ENCODE peak calls at places on chromosomes 12 and 14, in nine cellular contexts. C, A, Y, U, I, B, K, Z and V are unnamed samples.

GRCh38 chr14:61866932-61867920 is 105.0 kb downstream of the SNAPC1 start:
- DNase-seq in C (no peak), A (no peak), Y (no peak), U (no peak), I (no peak), B (peak; percentile 33), K (no peak), Z (no peak), V (peak; percentile 45)

GRCh38 chr12:21428241-21428640 is 9.2 kb upstream of the PYROXD1 start:
- DNase-seq in C (no peak), A (no peak), Y (no peak), U (no peak), I (no peak), B (no peak), K (no peak), Z (no peak), V (no peak)

GRCh38 chr12:6827982-6828670 is at the start of gene P3H3:
- DNase-seq in C (peak; percentile 43), A (no peak), Y (no peak), U (no peak), I (no peak), B (peak; percentile 60), K (no peak), Z (no peak), V (peak; percentile 48)

GRCh38 chr12:12506541-12506940 is 56.1 kb downstream of the DUSP16 start:
- DNase-seq in C (peak; percentile 49), A (no peak), Y (no peak), U (no peak), I (no peak), B (no peak), K (no peak), Z (no peak), V (no peak)

GRCh38 chr12:122308811-122309210 is 42.5 kb upstream of the VPS33A start:
- DNase-seq in C (no peak), A (no peak), Y (no peak), U (no peak), I (no peak), B (no peak), K (no peak), Z (no peak), V (no peak)

GRCh38 chr14:94770251-94770749 is 387 bp upstream of the GSC start:
- DNase-seq in C (no peak), A (no peak), Y (no peak), U (no peak), I (no peak), B (no peak), K (no peak), Z (no peak), V (peak; percentile 24)

GRCh38 chr12:116142936-116143882 is 134.3 kb downstream of the MED13L start:
- DNase-seq in C (no peak), A (no peak), Y (peak; percentile 75), U (no peak), I (no peak), B (peak; percentile 33), K (no peak), Z (no peak), V (peak; percentile 79)

GRCh38 chr14:69259531-69260245 is at the start of gene GALNT16:
- DNase-seq in C (peak; percentile 36), A (no peak), Y (no peak), U (no peak), I (no peak), B (peak; percentile 56), K (no peak), Z (no peak), V (peak; percentile 22)

GRCh38 chr14:102249041-102249440 is 55.9 kb downstream of the MOK start:
- DNase-seq in C (no peak), A (no peak), Y (no peak), U (no peak), I (no peak), B (no peak), K (no peak), Z (no peak), V (no peak)

GRCh38 chr14:34874386-34875030 is 652 bp downstream of the BAZ1A start:
- DNase-seq in C (peak; percentile 56), A (peak; percentile 74), Y (peak; percentile 49), U (peak; percentile 75), I (peak; percentile 40), B (peak; percentile 68), K (no peak), Z (peak; percentile 43), V (peak; percentile 53)

GRCh38 chr14:61342486-61342885 is 21.1 kb downstream of the PRKCH start:
- DNase-seq in C (no peak), A (no peak), Y (no peak), U (no peak), I (no peak), B (no peak), K (no peak), Z (no peak), V (no peak)

GRCh38 chr14:63760014-63760413 is 32.1 kb upstream of the SGPP1 start:
- DNase-seq in C (no peak), A (no peak), Y (no peak), U (no peak), I (no peak), B (no peak), K (no peak), Z (no peak), V (no peak)

GRCh38 chr12:118052324-118053070 is 8.5 kb downstream of the WSB2 start:
- DNase-seq in C (peak; percentile 74), A (peak; percentile 88), Y (peak; percentile 97), U (peak; percentile 83), I (peak; percentile 87), B (peak; percentile 96), K (peak; percentile 79), Z (peak; percentile 78), V (peak; percentile 96)

GRCh38 chr14:96801931-96802330 is 4.7 kb downstream of the VRK1 start:
- DNase-seq in C (no peak), A (no peak), Y (no peak), U (no peak), I (no peak), B (no peak), K (no peak), Z (no peak), V (no peak)

GRCh38 chr14:96805906-96806305 is 8.7 kb downstream of the VRK1 start:
- DNase-seq in C (no peak), A (no peak), Y (no peak), U (no peak), I (no peak), B (no peak), K (no peak), Z (no peak), V (peak; percentile 7)

GRCh38 chr14:96804821-96805374 is 7.7 kb downstream of the VRK1 start:
- DNase-seq in C (no peak), A (no peak), Y (no peak), U (no peak), I (no peak), B (no peak), K (no peak), Z (no peak), V (no peak)

GRCh38 chr14:96802963-96803362 is 5.8 kb downstream of the VRK1 start:
- DNase-seq in C (no peak), A (no peak), Y (no peak), U (no peak), I (no peak), B (no peak), K (no peak), Z (no peak), V (no peak)

DNA sequence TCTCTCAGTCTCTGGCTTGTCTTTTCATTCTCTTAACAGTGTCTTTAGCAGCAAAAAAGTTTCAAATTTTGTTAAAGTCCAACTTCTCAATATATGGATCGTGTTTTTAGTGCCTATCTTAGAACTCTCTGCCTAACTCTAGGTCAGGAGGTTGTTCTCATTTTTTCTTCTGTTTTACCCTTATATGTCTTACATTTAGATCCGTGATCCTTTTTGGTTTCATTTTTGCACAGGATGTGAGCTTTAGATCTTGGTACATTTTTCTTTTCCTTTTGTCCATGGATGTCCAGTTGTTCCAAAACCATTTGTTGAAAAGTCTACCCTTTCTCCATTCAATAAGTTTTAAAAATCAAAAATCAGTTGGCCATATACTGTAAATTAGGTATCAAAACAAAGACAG is 6.8 kb downstream of the VRK1 start:
- DNase-seq in C (no peak), A (no peak), Y (no peak), U (no peak), I (no peak), B (no peak), K (no peak), Z (no peak), V (no peak)
- H3K4me3 ChIP-seq in C (no peak overlapping the region), A (no peak overlapping the region), Y (no peak overlapping the region), U (no peak overlapping the region), I (no peak overlapping the region), B (no peak overlapping the region), K (no peak overlapping the region), Z (no peak overlapping the region), V (no peak overlapping the region)

GRCh38 chr14:99296517-99296916 is 24.5 kb upstream of the BCL11B start:
- DNase-seq in C (no peak), A (no peak), Y (no peak), U (no peak), I (no peak), B (no peak), K (no peak), Z (no peak), V (no peak)
- TF ChIP-seq CTCF in C (no peak), A (no peak), Y (no peak), U (no peak), I (no peak), B (no peak), K (no peak), Z (no peak), V (no peak)

GRCh38 chr12:45205165-45205825 is 10.6 kb upstream of the ANO6 start:
- DNase-seq in C (no peak), A (no peak), Y (no peak), U (no peak), I (no peak), B (no peak), K (no peak), Z (no peak), V (no peak)

GRCh38 chr12:45204757-45205156 is 11.1 kb upstream of the ANO6 start:
- DNase-seq in C (no peak), A (no peak), Y (no peak), U (no peak), I (no peak), B (no peak), K (no peak), Z (no peak), V (no peak)

GRCh38 chr12:45203767-45204166 is 12.1 kb upstream of the ANO6 start:
- DNase-seq in C (no peak), A (no peak), Y (no peak), U (no peak), I (no peak), B (no peak), K (no peak), Z (no peak), V (no peak)

GRCh38 chr12:45200497-45201043 is 15.3 kb upstream of the ANO6 start:
- DNase-seq in C (no peak), A (no peak), Y (peak; percentile 51), U (no peak), I (no peak), B (no peak), K (no peak), Z (no peak), V (peak; percentile 35)
- H3K4me3 ChIP-seq in C (no peak overlapping the region), A (no peak overlapping the region), Y (no peak overlapping the region), U (no peak overlapping the region), I (no peak overlapping the region), B (no peak overlapping the region), K (peak overlapping the region; percentile 41), Z (no peak overlapping the region), V (no peak overlapping the region)

DNA sequence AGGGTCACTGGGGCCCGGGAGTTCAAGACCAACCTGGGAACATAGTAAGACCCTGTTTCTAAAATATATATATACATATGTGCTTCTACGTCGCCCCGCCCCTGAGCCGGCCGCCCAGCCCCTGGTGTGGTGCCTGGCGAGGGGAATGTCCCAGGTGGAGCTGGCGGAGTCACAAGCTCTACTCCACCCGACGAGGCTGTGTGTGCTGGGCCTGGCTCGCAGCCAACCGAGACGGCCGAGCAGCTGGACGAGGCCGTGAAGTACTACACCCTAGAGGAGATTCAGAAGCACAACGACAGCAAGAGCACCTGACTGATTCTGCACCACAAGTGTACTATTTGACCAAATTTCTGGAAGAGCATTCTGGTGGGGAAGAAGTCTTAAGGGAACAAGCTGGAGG is 22.1 kb upstream of the ITPK1 start:
- DNase-seq in C (peak; percentile 62), A (peak; percentile 78), Y (peak; percentile 13), U (no peak), I (peak; percentile 82), B (peak; percentile 48), K (no peak), Z (no peak), V (peak; percentile 45)
- TF ChIP-seq CTCF in C (no peak), A (no peak), Y (no peak), U (peak; percentile 44), I (no peak), B (no peak), K (no peak), Z (no peak), V (peak; percentile 18)